ENCODE peak calls at places on chromosomes 4 and X, in eight cellular contexts. Y is smooth muscle cell of the brain vasculature; Q is T-helper 1 cell; F is adipocyte; S is AG20443; G is SK-N-SH; P is activated T-helper 1 cell treated with anti-CD3 and anti-CD28 coated beads, Interleukin-2, amount 50 U/mL, for 16 hours; E is natural killer cell treated with Interleukin-12 subunit alpha and Interleukin-12 subunit beta and Interleukin-15 and Interleukin-18, amount 100 ng/mL, for 72 hours. H is an unnamed sample.

GRCh38 chrX:3346436-3347329 is at the start of gene MXRA5:
- DNase-seq in E (no peak), G (peak; percentile 13), Q (no peak), S (peak; percentile 32), F (peak; percentile 44), P (no peak), Y (no peak), H (no peak)

GRCh38 chrX:45775462-45775861 is 574.8 kb upstream of the DIPK2B start:
- DNase-seq in Y (no peak), Q (no peak), G (no peak), E (no peak), S (peak; percentile 37), F (peak; percentile 84), P (no peak), H (no peak)

GRCh38 chr4:11228575-11228974 is 200.1 kb downstream of the HS3ST1 start:
- DNase-seq in P (no peak), Q (no peak), E (no peak), F (no peak), Y (no peak), S (no peak), G (no peak), H (no peak)

GRCh38 chr4:55947912-55948725 is 626 bp upstream of the CEP135 start:
- DNase-seq in P (no peak), G (peak; percentile 8), Y (peak; percentile 61), E (no peak), F (peak; percentile 92), S (peak; percentile 65), Q (peak; percentile 35), H (no peak)

GRCh38 chr4:178414881-178415446 is 972.7 kb upstream of the AGA start:
- DNase-seq in E (no peak), Q (no peak), P (no peak), G (peak; percentile 1), F (no peak), S (no peak), Y (no peak), H (no peak)

GRCh38 chrX:94400488-94400887 is 726.5 kb downstream of the FAM133A start:
- DNase-seq in Y (no peak), P (no peak), S (no peak), Q (no peak), G (no peak), E (no peak), F (no peak), H (no peak)

GRCh38 chrX:24961809-24962208 is 54.0 kb downstream of the ARX start:
- DNase-seq in Y (no peak), Q (no peak), S (no peak), G (no peak), F (no peak), E (no peak), P (no peak), H (no peak)

GRCh38 chrX:103585421-103586313 is at the start of gene TCEAL4:
- DNase-seq in F (peak; percentile 66), P (no peak), Y (no peak), G (peak; percentile 71), S (peak; percentile 69), Q (peak; percentile 6), E (no peak), H (peak; percentile 56)

GRCh38 chr4:52160859-52161258 is 109.8 kb downstream of the SPATA18 start:
- DNase-seq in G (no peak), Q (no peak), F (no peak), S (no peak), Y (no peak), P (no peak), E (no peak), H (no peak)

GRCh38 chr4:157713342-157713741 is 459.5 kb downstream of the GASK1B start:
- DNase-seq in P (no peak), Q (no peak), F (no peak), G (peak; percentile 4), S (no peak), E (no peak), Y (no peak), H (peak; percentile 21)

GRCh38 chr4:163344147-163345050 is 707 bp downstream of the NPY5R start:
- DNase-seq in P (no peak), S (peak; percentile 21), F (peak; percentile 21), Q (no peak), G (peak; percentile 47), Y (no peak), E (no peak), H (peak; percentile 4)

GRCh38 chrX:45824471-45824870 is 623.8 kb upstream of the DIPK2B start:
- DNase-seq in E (no peak), P (no peak), Y (no peak), Q (no peak), S (peak; percentile 76), F (peak; percentile 88), G (peak; percentile 21), H (peak; percentile 10)

GRCh38 chrX:64334467-64334866 is 60.8 kb downstream of the MTMR8 start:
- DNase-seq in E (no peak), Q (no peak), P (no peak), S (no peak), F (no peak), Y (no peak), G (no peak), H (no peak)

GRCh38 chr4:61173799-61174198 is 26.3 kb upstream of the ADGRL3 start:
- DNase-seq in P (no peak), F (no peak), E (no peak), Y (no peak), S (no peak), G (no peak), Q (no peak), H (no peak)

GRCh38 chr4:124199755-124200154 is 512.8 kb downstream of the ANKRD50 start:
- DNase-seq in Q (no peak), P (no peak), Y (no peak), E (no peak), G (no peak), F (peak; percentile 55), S (no peak), H (no peak)

GRCh38 chr4:14749910-14750309 is 252.4 kb upstream of the CPEB2 start:
- DNase-seq in Q (no peak), Y (no peak), G (peak; percentile 8), E (no peak), P (no peak), F (peak; percentile 29), S (peak; percentile 33), H (peak; percentile 6)

GRCh38 chrX:67543818-67544217 is at the start of gene AR:
- DNase-seq in Y (no peak), P (no peak), Q (no peak), E (no peak), S (peak; percentile 39), F (peak; percentile 50), G (peak; percentile 5), H (no peak)

GRCh38 chr4:143375326-143376073 is 38.8 kb downstream of the GAB1 start:
- DNase-seq in Q (no peak), G (peak; percentile 39), E (no peak), Y (no peak), P (no peak), F (peak; percentile 49), S (peak; percentile 26), H (peak; percentile 30)

GRCh38 chrX:2566044-2566443 is 65.3 kb upstream of the DHRSX start:
- DNase-seq in P (no peak), G (no peak), F (no peak), S (no peak), Y (no peak), E (no peak), Q (no peak), H (no peak)

GRCh38 chr4:164700471-164700870 is 53.5 kb upstream of the SMIM31 start:
- DNase-seq in G (peak; percentile 6), F (no peak), P (no peak), Q (no peak), Y (no peak), E (no peak), S (peak; percentile 11), H (peak; percentile 31)

GRCh38 chrX:150060406-150060805 is 122.1 kb upstream of the EOLA2 start:
- DNase-seq in E (no peak), S (peak; percentile 18), Q (no peak), F (no peak), G (no peak), Y (no peak), P (no peak), H (no peak)

GRCh38 chr4:69831646-69832325 is 28.2 kb downstream of the SULT1E1 start:
- DNase-seq in F (no peak), E (peak; percentile 70), Q (no peak), G (no peak), P (no peak), Y (no peak), S (no peak), H (no peak)

GRCh38 chr4:89364559-89364958 is 57.0 kb upstream of the GPRIN3 start:
- DNase-seq in F (no peak), Q (no peak), P (no peak), E (no peak), G (no peak), Y (no peak), S (no peak), H (no peak)

GRCh38 chr4:138308421-138308820 is 66.3 kb upstream of the SLC7A11 start:
- DNase-seq in E (no peak), F (peak; percentile 73), P (no peak), Q (no peak), G (no peak), Y (no peak), S (peak; percentile 32), H (no peak)

GRCh38 chrX:96407043-96407442 is 277.6 kb upstream of the DIAPH2 start:
- DNase-seq in E (no peak), P (no peak), S (peak; percentile 36), Q (no peak), G (no peak), F (peak; percentile 50), Y (no peak), H (no peak)

GRCh38 chrX:143121471-143121870 is 95.7 kb downstream of the SPANXN4 start:
- DNase-seq in P (no peak), Y (no peak), G (no peak), S (no peak), F (no peak), E (no peak), Q (no peak), H (no peak)

GRCh38 chr4:93894995-93895394 is 66.4 kb downstream of the ATOH1 start:
- DNase-seq in Q (no peak), F (no peak), Y (no peak), G (no peak), E (no peak), P (no peak), S (no peak), H (no peak)

GRCh38 chr4:110735691-110736090 is 112.8 kb upstream of the PITX2 start:
- DNase-seq in Y (no peak), F (no peak), Q (no peak), G (no peak), S (peak; percentile 17), E (no peak), P (no peak), H (peak; percentile 18)

GRCh38 chr4:55037728-55038127 is 87.7 kb downstream of the KDR start:
- DNase-seq in G (no peak), E (no peak), P (no peak), F (no peak), S (no peak), Y (no peak), Q (no peak), H (no peak)

GRCh38 chrX:13906103-13906502 is 89.2 kb upstream of the GPM6B start:
- DNase-seq in P (no peak), Q (no peak), E (no peak), G (no peak), S (no peak), Y (no peak), F (no peak), H (no peak)

GRCh38 chrX:143781103-143781502 is 60.6 kb upstream of the SPANXN2 start:
- DNase-seq in S (peak; percentile 5), F (no peak), Y (no peak), E (no peak), P (no peak), G (no peak), Q (no peak), H (no peak)